ENCODE peak calls at places on chromosomes 7 and 10, in eight cellular contexts. M is stimulated activated CD4-positive, alpha-beta T cell treated with anti-CD3 and anti-CD28 coated beads, Interleukin-12 subunit alpha, Interleukin-12 subunit beta, amount 100 ng/mL, for 4 hours; B is activated naive CD8-positive, alpha-beta T cell treated with anti-CD3 and anti-CD28 coated beads for 36 hours; P is colonic mucosa; A is cardiac fibroblast; X is Calu3; E is pancreas; W is psoas muscle. S is an unnamed sample.
A peak's percentile ranks its signal among the peaks of the same experiment; 100 is the strongest.

GRCh38 chr10:17409170-17409733 is 45.1 kb downstream of the ST8SIA6 start:
- DNase-seq in X (no peak), M (no peak), B (no peak), P (no peak), A (peak; percentile 42), E (no peak), W (no peak), S (no peak)

GRCh38 chr7:125820495-125820894 is 890.9 kb upstream of the POT1 start:
- DNase-seq in X (no peak), E (no peak), W (no peak), P (no peak), B (no peak), A (no peak), M (no peak), S (no peak)

GRCh38 chr7:122416316-122416925 is 111.9 kb upstream of the FEZF1 start:
- DNase-seq in X (no peak), W (no peak), A (no peak), B (no peak), P (no peak), E (no peak), M (no peak), S (no peak)

GRCh38 chr7:101124376-101125056 is 2.4 kb upstream of the SERPINE1 start:
- DNase-seq in P (no peak), B (no peak), A (peak; percentile 89), E (no peak), X (no peak), W (no peak), M (no peak), S (no peak)

GRCh38 chr7:37796134-37796775 is 52.1 kb upstream of the NME8 start:
- DNase-seq in X (no peak), P (no peak), M (no peak), B (no peak), A (no peak), E (no peak), W (no peak), S (no peak)

GRCh38 chr7:137681657-137682562 is 164.9 kb downstream of the DGKI start:
- DNase-seq in A (peak; percentile 95), W (no peak), M (no peak), P (no peak), E (no peak), B (no peak), X (no peak), S (no peak)

GRCh38 chr10:132925071-132925561 is 17.3 kb downstream of the CFAP46 start:
- DNase-seq in X (no peak), B (no peak), A (no peak), M (no peak), P (no peak), E (peak; percentile 47), W (peak; percentile 26), S (no peak)

GRCh38 chr7:90605055-90605454 is 8.9 kb downstream of the CDK14 start:
- DNase-seq in A (no peak), M (no peak), W (no peak), E (no peak), X (no peak), B (no peak), P (no peak), S (no peak)

GRCh38 chr10:61040399-61041016 is 96.5 kb upstream of the RHOBTB1 start:
- DNase-seq in B (no peak), A (no peak), E (peak; percentile 65), P (no peak), M (no peak), W (peak; percentile 49), X (no peak), S (no peak)

GRCh38 chr10:124339119-124339807 is 79.5 kb downstream of the OAT start:
- DNase-seq in A (no peak), M (no peak), W (no peak), E (no peak), X (no peak), B (no peak), P (no peak), S (no peak)

GRCh38 chr10:79102056-79102874 is 33.5 kb downstream of the ZMIZ1 start:
- DNase-seq in P (peak; percentile 67), B (no peak), M (no peak), X (no peak), W (peak; percentile 81), E (peak; percentile 73), A (no peak), S (peak; percentile 71)

GRCh38 chr10:32239770-32240169 is 107.2 kb downstream of the EPC1 start:
- DNase-seq in W (no peak), X (no peak), E (no peak), M (no peak), A (peak; percentile 87), P (no peak), B (no peak), S (no peak)

GRCh38 chr10:85612833-85613232 is 753.8 kb downstream of the GRID1 start:
- DNase-seq in E (no peak), P (no peak), B (no peak), W (no peak), M (no peak), X (no peak), A (no peak), S (no peak)

GRCh38 chr7:144519900-144520299 is 116.4 kb upstream of the NOBOX start:
- DNase-seq in E (no peak), W (no peak), P (no peak), B (no peak), X (no peak), A (no peak), M (no peak), S (no peak)

GRCh38 chr7:116497708-116498107 is 1.8 kb upstream of the CAV2 start:
- DNase-seq in A (no peak), E (no peak), B (no peak), M (no peak), P (no peak), W (no peak), X (no peak), S (no peak)

GRCh38 chr7:18313970-18314369 is 181.6 kb upstream of the HDAC9 start:
- DNase-seq in B (no peak), M (no peak), A (no peak), W (no peak), X (no peak), E (no peak), P (no peak), S (no peak)

GRCh38 chr10:126350216-126350992 is 37.9 kb downstream of the ADAM12 start:
- DNase-seq in W (no peak), P (no peak), A (peak; percentile 92), X (peak; percentile 6), E (no peak), B (no peak), M (no peak), S (no peak)

GRCh38 chr10:31315453-31315852 is 3.6 kb upstream of the ZEB1 start:
- DNase-seq in B (no peak), A (peak; percentile 94), M (no peak), X (no peak), P (no peak), E (no peak), W (peak; percentile 52), S (no peak)

GRCh38 chr7:89477991-89478390 is 676.3 kb upstream of the STEAP1 start:
- DNase-seq in X (no peak), M (no peak), E (no peak), W (no peak), A (no peak), P (no peak), B (no peak), S (no peak)

GRCh38 chr7:149680316-149681025 is 92.9 kb downstream of the ZNF467 start:
- DNase-seq in M (no peak), X (no peak), A (peak; percentile 48), B (no peak), W (no peak), P (no peak), E (no peak), S (no peak)